ENCODE peak calls at places on chromosomes 2 and 18, in four cellular contexts. G is NCI-H1092 treated with DMSO at 0.1 percent for 48 hours, F is kidney tubule cell, R is OCI-LY7. E is an unnamed sample.

GRCh38 chr18:47754311-47755101 is 176.0 kb downstream of the SMAD2 start:
- DNase-seq in G (peak; percentile 51), R (peak; percentile 20), F (peak; percentile 44), E (peak; percentile 57)

GRCh38 chr2:17961789-17962188 is 83.3 kb downstream of the KCNS3 start:
- DNase-seq in R (no peak), F (no peak), G (no peak), E (no peak)

GRCh38 chr2:8264981-8265380 is 416.9 kb upstream of the ID2 start:
- DNase-seq in G (no peak), R (peak; percentile 10), F (no peak), E (peak; percentile 6)

GRCh38 chr2:193315428-193316091 is 1120.8 kb upstream of the TMEFF2 start:
- DNase-seq in G (no peak), R (no peak), F (no peak), E (no peak)

GRCh38 chr2:163884416-163884815 is 148.6 kb upstream of the FIGN start:
- DNase-seq in F (no peak), R (no peak), G (no peak), E (no peak)

GRCh38 chr2:210859314-210859713 is 302.9 kb downstream of the CPS1 start:
- DNase-seq in F (no peak), R (no peak), G (no peak), E (no peak)

GRCh38 chr2:218343591-218343990 is 13.1 kb upstream of the CATIP start:
- DNase-seq in G (no peak), R (no peak), F (peak; percentile 77), E (no peak)

GRCh38 chr2:125721072-125721721 is 934.8 kb upstream of the GYPC start:
- DNase-seq in R (no peak), G (no peak), F (no peak), E (no peak)

GRCh38 chr18:50011813-50012445 is 183.0 kb downstream of the MYO5B start:
- DNase-seq in G (no peak), F (peak; percentile 86), R (no peak), E (no peak)

GRCh38 chr2:198314559-198315153 is 510.3 kb downstream of the PLCL1 start:
- DNase-seq in F (peak; percentile 48), G (peak; percentile 49), R (peak; percentile 82), E (peak; percentile 70)

GRCh38 chr2:47295133-47295980 is 107.6 kb upstream of the MSH2 start:
- DNase-seq in G (no peak), R (no peak), F (no peak), E (no peak)

GRCh38 chr2:185291035-185291647 is 447.5 kb upstream of the FSIP2 start:
- DNase-seq in R (peak; percentile 39), G (peak; percentile 20), F (peak; percentile 66), E (peak; percentile 55)

GRCh38 chr2:97673187-97673914 is 3.8 kb downstream of the C2orf92 start:
- DNase-seq in F (no peak), G (no peak), R (no peak), E (no peak)

GRCh38 chr2:239601880-239602279 is 201.1 kb upstream of the HDAC4 start:
- DNase-seq in R (no peak), F (no peak), G (no peak), E (no peak)

GRCh38 chr2:220893411-220893810 is 678.7 kb downstream of the EPHA4 start:
- DNase-seq in R (no peak), G (no peak), F (peak; percentile 45), E (no peak)

GRCh38 chr2:197011777-197012641 is 85.5 kb upstream of the PGAP1 start:
- DNase-seq in F (peak; percentile 50), G (peak; percentile 28), R (peak; percentile 71), E (peak; percentile 75)

GRCh38 chr18:3262234-3263171 is 570 bp downstream of the MYL12B start:
- DNase-seq in G (no peak), F (peak; percentile 67), R (peak; percentile 53), E (peak; percentile 50)

GRCh38 chr2:166230024-166230723 is 102.4 kb upstream of the SCN1A start:
- DNase-seq in G (no peak), R (no peak), F (peak; percentile 65), E (no peak)

GRCh38 chr2:118632921-118633320 is 214.5 kb downstream of the EN1 start:
- DNase-seq in G (no peak), F (no peak), R (no peak), E (no peak)

GRCh38 chr2:5453648-5454390 is 238.4 kb upstream of the SOX11 start:
- DNase-seq in F (peak; percentile 95), G (no peak), R (no peak), E (no peak)

GRCh38 chr2:38376346-38376682 is 759 bp downstream of the ATL2 start:
- DNase-seq in F (peak; percentile 82), G (no peak), R (peak; percentile 81), E (peak; percentile 82)

GRCh38 chr2:142682528-142682927 is 194.9 kb upstream of the KYNU start:
- DNase-seq in F (peak; percentile 9), R (no peak), G (no peak), E (peak; percentile 30)

GRCh38 chr18:72692086-72692485 is 147.9 kb upstream of the CBLN2 start:
- DNase-seq in G (peak; percentile 73), F (peak; percentile 38), R (no peak), E (no peak)

GRCh38 chr2:155256803-155257202 is 558.3 kb downstream of the KCNJ3 start:
- DNase-seq in F (no peak), G (no peak), R (no peak), E (no peak)

GRCh38 chr2:158746488-158746887 is 48.6 kb upstream of the DAPL1 start:
- DNase-seq in R (no peak), F (no peak), G (no peak), E (no peak)

GRCh38 chr18:11794195-11794594 is 57.0 kb upstream of the CHMP1B start:
- DNase-seq in R (no peak), F (no peak), G (no peak), E (no peak)

GRCh38 chr18:54269924-54270844 is 867 bp downstream of the POLI start:
- DNase-seq in R (peak; percentile 56), G (peak; percentile 65), F (peak; percentile 80), E (peak; percentile 72)

GRCh38 chr18:22170421-22171262 is 1.3 kb downstream of the GATA6 start:
- DNase-seq in F (peak; percentile 58), R (no peak), G (peak; percentile 14), E (no peak)

GRCh38 chr2:201942525-201942924 is 91.1 kb upstream of the FZD7 start:
- DNase-seq in R (no peak), F (no peak), G (no peak), E (no peak)

GRCh38 chr2:238203973-238204683 is 633 bp upstream of the ILKAP start:
- DNase-seq in R (peak; percentile 10), G (no peak), F (no peak), E (peak; percentile 11)

GRCh38 chr18:48740068-48740440 is 201.2 kb downstream of the CTIF start:
- DNase-seq in F (no peak), R (no peak), G (no peak), E (no peak)

GRCh38 chr2:56287974-56288373 is 104.2 kb downstream of the CCDC85A start:
- DNase-seq in F (peak; percentile 61), R (no peak), G (peak; percentile 23), E (no peak)

GRCh38 chr18:54671291-54671881 is 80.3 kb downstream of the DYNAP start:
- DNase-seq in F (peak; percentile 59), R (peak; percentile 34), G (peak; percentile 42), E (peak; percentile 74)

GRCh38 chr18:39772155-39772919 is 2182.7 kb upstream of the PIK3C3 start:
- DNase-seq in F (peak; percentile 64), G (no peak), R (no peak), E (no peak)

GRCh38 chr2:71082402-71083252 is 14.2 kb downstream of the NAGK start:
- DNase-seq in G (no peak), R (no peak), F (no peak), E (no peak)

GRCh38 chr2:65025453-65026128 is 30.6 kb upstream of the CEP68 start:
- DNase-seq in R (peak; percentile 55), G (no peak), F (no peak), E (peak; percentile 55)

GRCh38 chr2:31563273-31563839 is 17.4 kb downstream of the SRD5A2 start:
- DNase-seq in G (no peak), R (no peak), F (peak; percentile 62), E (no peak)

GRCh38 chr2:218289639-218290315 is 2.5 kb downstream of the TMBIM1 start:
- DNase-seq in R (no peak), F (peak; percentile 63), G (no peak), E (no peak)

GRCh38 chr2:174729797-174730529 is 34.3 kb downstream of the CHRNA1 start:
- DNase-seq in F (peak; percentile 35), R (no peak), G (no peak), E (no peak)

GRCh38 chr2:40315684-40316083 is 136.2 kb downstream of the SLC8A1 start:
- DNase-seq in R (no peak), F (no peak), G (peak; percentile 34), E (no peak)